ENCODE peak calls at places on chromosome 1, in six cellular contexts. S is fibroblast of lung, C is mammary epithelial cell, M is left ventricle myocardium inferior, Z is choroid plexus epithelial cell, K is upper lobe of left lung. J is an unnamed sample.

GRCh38 chr1:3983181-3983580 is 83.1 kb upstream of the C1orf174 start:
- DNase-seq in S (no peak), C (no peak), M (no peak), Z (no peak), K (no peak), J (no peak)

GRCh38 chr1:53076165-53076564 is 14.2 kb downstream of the PODN start:
- DNase-seq in S (no peak), C (no peak), M (peak; percentile 11), Z (no peak), K (no peak), J (no peak)

GRCh38 chr1:81414417-81415087 is 386.2 kb upstream of the ADGRL2 start:
- DNase-seq in S (peak; percentile 66), C (no peak), M (peak; percentile 77), Z (peak; percentile 14), K (peak; percentile 64), J (peak; percentile 73)

GRCh38 chr1:2864203-2864905 is 62.9 kb upstream of the TTC34 start:
- DNase-seq in S (no peak), C (no peak), M (no peak), Z (no peak), K (no peak), J (no peak)

GRCh38 chr1:203593723-203594122 is 32.9 kb upstream of the ATP2B4 start:
- DNase-seq in S (peak; percentile 32), C (peak; percentile 62), M (no peak), Z (no peak), K (peak; percentile 28), J (peak; percentile 52)

GRCh38 chr1:22741118-22741517 is 30.5 kb downstream of the EPHB2 start:
- DNase-seq in S (no peak), C (no peak), M (no peak), Z (no peak), K (no peak), J (no peak)

GRCh38 chr1:63592536-63593302 is 492 bp upstream of the PGM1 start:
- DNase-seq in S (peak; percentile 27), C (no peak), M (no peak), Z (peak; percentile 46), K (no peak), J (no peak)

GRCh38 chr1:99465176-99465900 is 180.6 kb upstream of the PALMD start:
- DNase-seq in S (peak; percentile 80), C (peak; percentile 70), M (no peak), Z (peak; percentile 57), K (no peak), J (peak; percentile 44)

GRCh38 chr1:22643381-22643780 is at the start of gene C1QC:
- DNase-seq in S (no peak), C (no peak), M (peak; percentile 51), Z (no peak), K (peak; percentile 32), J (no peak)

GRCh38 chr1:920008-920407 is 3.7 kb upstream of the SAMD11 start:
- DNase-seq in S (no peak), C (no peak), M (no peak), Z (no peak), K (no peak), J (no peak)

GRCh38 chr1:190399233-190399632 is 78.4 kb downstream of the BRINP3 start:
- DNase-seq in S (no peak), C (no peak), M (no peak), Z (no peak), K (no peak), J (no peak)

GRCh38 chr1:22582670-22583635 is 19.7 kb downstream of the EPHA8 start:
- DNase-seq in S (no peak), C (no peak), M (peak; percentile 39), Z (no peak), K (no peak), J (no peak)

GRCh38 chr1:160681891-160682140 is 29.8 kb downstream of the CD48 start:
- DNase-seq in S (no peak), C (no peak), M (no peak), Z (no peak), K (no peak), J (no peak)

GRCh38 chr1:156342556-156342955 is 4.2 kb downstream of the TSACC start:
- DNase-seq in S (no peak), C (no peak), M (no peak), Z (no peak), K (no peak), J (no peak)

GRCh38 chr1:10692401-10693021 is 103.9 kb downstream of the CASZ1 start:
- DNase-seq in S (no peak), C (no peak), M (no peak), Z (no peak), K (peak; percentile 76), J (no peak)

GRCh38 chr1:215007880-215008279 is 74.7 kb upstream of the KCNK2 start:
- DNase-seq in S (peak; percentile 47), C (no peak), M (no peak), Z (no peak), K (no peak), J (peak; percentile 49)

GRCh38 chr1:201095581-201096531 is 16.4 kb downstream of the CACNA1S start:
- DNase-seq in S (no peak), C (no peak), M (no peak), Z (no peak), K (no peak), J (no peak)

GRCh38 chr1:154992721-154993571 is 440 bp upstream of the LENEP start:
- DNase-seq in S (peak; percentile 59), C (no peak), M (no peak), Z (peak; percentile 50), K (no peak), J (peak; percentile 67)

GRCh38 chr1:91567583-91567982 is 66.9 kb downstream of the CDC7 start:
- DNase-seq in S (no peak), C (peak; percentile 44), M (no peak), Z (no peak), K (no peak), J (no peak)

GRCh38 chr1:157753611-157754010 is 23.3 kb downstream of the FCRL2 start:
- DNase-seq in S (no peak), C (no peak), M (no peak), Z (no peak), K (no peak), J (no peak)

GRCh38 chr1:37465596-37466517 is 8.5 kb upstream of the ZC3H12A start:
- DNase-seq in S (peak; percentile 51), C (no peak), M (no peak), Z (peak; percentile 80), K (no peak), J (no peak)

GRCh38 chr1:42181687-42182086 is 17.1 kb upstream of the GUCA2A start:
- DNase-seq in S (no peak), C (no peak), M (no peak), Z (no peak), K (no peak), J (no peak)

GRCh38 chr1:207021876-207022596 is 10.5 kb downstream of the C1orf116 start:
- DNase-seq in S (no peak), C (no peak), M (no peak), Z (no peak), K (peak; percentile 58), J (no peak)

GRCh38 chr1:159891275-159892157 is 8.4 kb downstream of the CFAP45 start:
- DNase-seq in S (peak; percentile 91), C (peak; percentile 76), M (peak; percentile 78), Z (peak; percentile 94), K (peak; percentile 93), J (peak; percentile 93)

GRCh38 chr1:154896811-154897286 is 26.8 kb upstream of the KCNN3 start:
- DNase-seq in S (no peak), C (no peak), M (no peak), Z (no peak), K (no peak), J (no peak)

GRCh38 chr1:208107817-208108608 is 136.2 kb downstream of the PLXNA2 start:
- DNase-seq in S (peak; percentile 56), C (peak; percentile 92), M (no peak), Z (peak; percentile 84), K (peak; percentile 40), J (peak; percentile 81)

GRCh38 chr1:198186916-198187580 is 30.2 kb downstream of the NEK7 start:
- DNase-seq in S (no peak), C (no peak), M (no peak), Z (no peak), K (no peak), J (no peak)
- H3K4me3 ChIP-seq in S (no peak overlapping the region), C (no peak overlapping the region), M (no peak overlapping the region), Z (no peak overlapping the region), K (no peak overlapping the region), J (no peak overlapping the region)

GRCh38 chr1:14571810-14572767 is 26.4 kb upstream of the KAZN start:
- DNase-seq in S (no peak), C (no peak), M (no peak), Z (peak; percentile 3), K (no peak), J (peak; percentile 1)
- TF ChIP-seq CTCF in S (no peak), C (no peak), M (no peak), Z (peak; percentile 32), K (no peak), J (peak; percentile 15)

GRCh38 chr1:168261390-168261789 is 19.3 kb upstream of the TBX19 start:
- DNase-seq in S (peak; percentile 43), C (peak; percentile 33), M (no peak), Z (peak; percentile 39), K (no peak), J (peak; percentile 86)
- H3K4me3 ChIP-seq in S (no peak overlapping the region), C (no peak overlapping the region), M (peak overlapping the region; percentile 4), Z (no peak overlapping the region), K (no peak overlapping the region), J (no peak overlapping the region)

DNA sequence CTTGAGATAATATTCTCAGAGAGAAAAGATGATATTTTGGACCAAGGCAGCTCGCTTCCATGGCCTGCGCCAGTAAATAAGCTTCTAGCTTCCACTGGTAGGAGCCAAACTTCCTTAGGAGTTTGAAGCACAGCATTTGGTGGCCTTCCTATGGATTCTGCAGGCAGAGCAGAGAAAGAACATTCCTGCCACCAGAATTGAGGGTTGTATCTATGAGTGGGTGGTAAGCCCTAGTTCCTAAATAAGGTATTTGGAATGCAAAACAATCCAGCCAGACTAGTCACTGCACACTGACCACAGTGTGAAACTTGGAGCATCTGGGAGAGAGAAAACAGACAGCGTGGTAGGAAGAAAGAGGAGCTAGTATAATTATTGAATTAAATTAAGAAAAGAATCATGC is 54.1 kb upstream of the BCAR3 start:
- DNase-seq in S (peak; percentile 58), C (peak; percentile 81), M (no peak), Z (peak; percentile 86), K (no peak), J (peak; percentile 76)
- TF ChIP-seq CTCF in S (peak; percentile 33), C (peak; percentile 33), M (no peak), Z (peak; percentile 47), K (no peak), J (peak; percentile 26)

GRCh38 chr1:230030122-230030821 is 36.8 kb upstream of the GALNT2 start:
- DNase-seq in S (no peak), C (no peak), M (no peak), Z (no peak), K (no peak), J (no peak)
- H3K4me3 ChIP-seq in S (no peak overlapping the region), C (no peak overlapping the region), M (no peak overlapping the region), Z (no peak overlapping the region), K (no peak overlapping the region), J (no peak overlapping the region)

DNA sequence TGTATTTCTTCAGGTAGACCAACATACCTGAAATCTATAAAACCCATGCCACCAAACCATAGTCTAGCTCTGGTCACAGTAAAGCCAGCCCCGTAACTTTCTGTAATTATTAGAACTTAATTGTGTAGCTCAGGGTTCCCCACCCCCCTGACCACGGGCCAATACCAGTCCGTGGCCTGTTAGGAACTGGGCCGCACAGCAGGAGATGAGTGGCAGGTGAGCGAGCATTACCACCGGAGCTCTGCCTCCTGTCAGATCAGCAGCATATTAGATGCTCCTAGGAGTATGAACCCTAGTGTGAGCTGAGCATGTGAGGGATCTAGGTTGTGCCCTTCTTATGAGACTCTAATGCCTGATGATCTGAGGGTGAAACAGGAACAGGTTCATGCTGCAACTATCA is 14.6 kb downstream of the TENT5C start:
- DNase-seq in S (no peak), C (no peak), M (no peak), Z (no peak), K (no peak), J (no peak)
- TF ChIP-seq CTCF in S (no peak), C (no peak), M (no peak), Z (no peak), K (no peak), J (no peak)

J was measured in fibroblast of pulmonary artery.